ENCODE peak calls at places on chromosomes 6 and 20, in nine cellular contexts. V, J, I, M, T, L, Z, C and K are unnamed samples.
A peak's percentile ranks its signal among the peaks of the same experiment; 100 is the strongest.

GRCh38 chr20:62831361-62831788 is 14.5 kb downstream of the COL9A3 start:
- DNase-seq in V (no peak), J (no peak), I (no peak), M (no peak), T (peak; percentile 78), L (no peak), Z (no peak), C (no peak), K (peak; percentile 36)

GRCh38 chr20:49534314-49534713 is 33.6 kb downstream of the PTGIS start:
- DNase-seq in V (no peak), J (peak; percentile 57), I (peak; percentile 47), M (peak; percentile 54), T (no peak), L (no peak), Z (peak; percentile 36), C (peak; percentile 76), K (peak; percentile 40)

GRCh38 chr20:58636983-58637421 is 14.1 kb upstream of the STX16 start:
- DNase-seq in V (no peak), J (no peak), I (no peak), M (peak; percentile 12), T (peak; percentile 35), L (no peak), Z (no peak), C (peak; percentile 32), K (peak; percentile 11)

GRCh38 chr20:53282217-53282955 is 310.2 kb downstream of the TSHZ2 start:
- DNase-seq in V (no peak), J (no peak), I (no peak), M (no peak), T (no peak), L (no peak), Z (no peak), C (no peak), K (no peak)

GRCh38 chr6:73451166-73452106 is 661 bp downstream of the CGAS start:
- DNase-seq in V (no peak), J (peak; percentile 35), I (peak; percentile 61), M (peak; percentile 30), T (peak; percentile 77), L (peak; percentile 41), Z (no peak), C (peak; percentile 30), K (peak; percentile 51)

GRCh38 chr6:79717989-79718388 is 86.9 kb downstream of the SH3BGRL2 start:
- DNase-seq in V (no peak), J (no peak), I (no peak), M (no peak), T (no peak), L (no peak), Z (no peak), C (no peak), K (no peak)

GRCh38 chr20:41854765-41855164 is 236.6 kb upstream of the CHD6 start:
- DNase-seq in V (no peak), J (no peak), I (peak; percentile 0), M (no peak), T (no peak), L (no peak), Z (peak; percentile 59), C (peak; percentile 15), K (no peak)

GRCh38 chr6:99297415-99297814 is 52.1 kb downstream of the FAXC start:
- DNase-seq in V (no peak), J (no peak), I (no peak), M (no peak), T (no peak), L (no peak), Z (no peak), C (no peak), K (no peak)

GRCh38 chr20:23086931-23087411 is 847 bp upstream of the CD93 start:
- DNase-seq in V (no peak), J (peak; percentile 78), I (no peak), M (no peak), T (peak; percentile 84), L (peak; percentile 80), Z (no peak), C (peak; percentile 10), K (no peak)

GRCh38 chr6:35412102-35412501 is 40.0 kb upstream of the FANCE start:
- DNase-seq in V (no peak), J (no peak), I (no peak), M (no peak), T (no peak), L (no peak), Z (no peak), C (no peak), K (no peak)

GRCh38 chr20:25005220-25005619 is 12.7 kb upstream of the APMAP start:
- DNase-seq in V (no peak), J (peak; percentile 34), I (peak; percentile 19), M (peak; percentile 60), T (peak; percentile 8), L (no peak), Z (no peak), C (no peak), K (no peak)

GRCh38 chr6:150592377-150592995 is 7.2 kb upstream of the PLEKHG1 start:
- DNase-seq in V (no peak), J (no peak), I (no peak), M (no peak), T (no peak), L (no peak), Z (no peak), C (peak; percentile 58), K (no peak)
- H3K27ac ChIP-seq in V (no peak overlapping the region), J (no peak overlapping the region), I (no peak overlapping the region), M (no peak overlapping the region), T (no peak overlapping the region), L (no peak overlapping the region), Z (no peak overlapping the region), C (no peak overlapping the region), K (no peak overlapping the region)

DNA sequence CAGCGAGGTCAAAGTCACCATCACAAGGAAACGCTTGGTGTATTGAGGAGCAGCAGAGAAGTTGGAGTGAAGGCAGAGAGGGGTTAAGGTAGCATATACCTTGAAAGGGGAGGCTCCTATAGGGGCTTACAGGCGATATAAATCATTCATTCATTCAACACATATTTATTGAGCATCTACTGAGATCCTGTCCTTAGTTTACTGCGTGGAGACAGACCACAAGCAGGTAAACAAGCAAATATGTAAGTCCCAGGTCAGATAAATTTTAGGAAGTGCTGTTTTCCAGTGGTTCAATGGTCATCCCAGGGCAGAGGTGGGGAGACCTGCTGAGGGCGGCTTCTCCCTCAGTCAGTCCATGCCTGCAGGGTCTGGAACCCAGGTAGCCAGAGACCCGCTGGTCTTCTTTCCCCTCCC is 761 bp upstream of the DNMT3B start:
- DNase-seq in V (no peak), J (no peak), I (no peak), M (no peak), T (no peak), L (no peak), Z (no peak), C (no peak), K (no peak)
- H3K4me3 ChIP-seq in V (peak overlapping the region; percentile 70), J (no peak overlapping the region), I (no peak overlapping the region), M (peak overlapping the region; percentile 77), T (no peak overlapping the region), L (peak overlapping the region; percentile 83), Z (no peak overlapping the region), C (peak overlapping the region; percentile 69), K (peak overlapping the region; percentile 65)

GRCh38 chr6:33017024-33017423 is 7.6 kb upstream of the HLA-DOA start:
- DNase-seq in V (no peak), J (no peak), I (no peak), M (no peak), T (no peak), L (no peak), Z (no peak), C (no peak), K (no peak)
- H3K4me1 ChIP-seq in V (peaks cover 43% of the 10 kb centered on the region), J (peaks cover 59% of the 10 kb centered on the region), I (no peaks in the 10 kb centered on the region), M (no peaks in the 10 kb centered on the region), T (peaks cover 18% of the 10 kb centered on the region), L (peaks cover 21% of the 10 kb centered on the region), Z (no peaks in the 10 kb centered on the region), C (no peaks in the 10 kb centered on the region), K (peaks cover 18% of the 10 kb centered on the region)

GRCh38 chr6:148447521-148448230 is 105.0 kb downstream of the SASH1 start:
- DNase-seq in V (no peak), J (no peak), I (no peak), M (no peak), T (no peak), L (no peak), Z (no peak), C (no peak), K (no peak)

GRCh38 chr6:148445620-148446019 is 103.0 kb downstream of the SASH1 start:
- DNase-seq in V (no peak), J (no peak), I (peak; percentile 57), M (no peak), T (no peak), L (no peak), Z (peak; percentile 9), C (peak; percentile 57), K (no peak)

GRCh38 chr6:148450866-148451265 is 108.2 kb downstream of the SASH1 start:
- DNase-seq in V (no peak), J (no peak), I (no peak), M (no peak), T (no peak), L (no peak), Z (no peak), C (peak; percentile 80), K (no peak)

GRCh38 chr6:148446681-148447080 is 104.0 kb downstream of the SASH1 start:
- DNase-seq in V (no peak), J (no peak), I (no peak), M (no peak), T (no peak), L (no peak), Z (no peak), C (peak; percentile 41), K (no peak)

DNA sequence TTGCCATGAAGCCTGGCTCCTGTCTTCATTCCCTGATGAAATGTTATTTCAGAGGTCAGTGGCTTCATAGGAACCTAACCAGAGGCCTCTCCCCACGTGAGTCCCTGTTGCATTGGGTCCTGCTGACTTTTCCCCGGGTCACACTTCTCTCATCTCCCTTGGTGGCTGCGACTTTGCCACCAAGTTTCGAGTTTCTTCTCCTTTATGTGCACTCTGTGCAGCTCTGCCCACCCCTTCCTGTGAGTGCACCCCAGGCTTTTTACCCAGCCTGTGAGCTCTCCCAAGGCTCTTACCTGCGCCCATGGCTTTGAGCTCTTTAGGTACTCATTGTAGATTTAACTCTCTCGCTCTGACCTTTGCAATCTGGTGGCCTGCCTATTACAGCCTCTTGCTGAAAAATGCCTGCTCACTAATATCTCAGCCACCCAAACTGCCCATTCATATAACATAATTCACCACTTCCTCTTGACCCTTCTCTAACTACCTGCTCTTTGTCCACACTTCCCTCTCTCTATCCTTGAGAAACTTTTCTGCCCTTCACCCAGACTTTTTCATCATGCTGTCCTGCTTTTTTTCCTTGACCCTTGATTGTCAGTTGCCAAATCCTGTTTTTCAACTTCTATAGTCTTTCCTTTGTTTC is 105.9 kb downstream of the SASH1 start:
- DNase-seq in V (no peak), J (no peak), I (no peak), M (no peak), T (no peak), L (no peak), Z (no peak), C (no peak), K (no peak)
- H3K27ac ChIP-seq in V (no peak overlapping the region), J (no peak overlapping the region), I (no peak overlapping the region), M (no peak overlapping the region), T (no peak overlapping the region), L (no peak overlapping the region), Z (no peak overlapping the region), C (no peak overlapping the region), K (no peak overlapping the region)

DNA sequence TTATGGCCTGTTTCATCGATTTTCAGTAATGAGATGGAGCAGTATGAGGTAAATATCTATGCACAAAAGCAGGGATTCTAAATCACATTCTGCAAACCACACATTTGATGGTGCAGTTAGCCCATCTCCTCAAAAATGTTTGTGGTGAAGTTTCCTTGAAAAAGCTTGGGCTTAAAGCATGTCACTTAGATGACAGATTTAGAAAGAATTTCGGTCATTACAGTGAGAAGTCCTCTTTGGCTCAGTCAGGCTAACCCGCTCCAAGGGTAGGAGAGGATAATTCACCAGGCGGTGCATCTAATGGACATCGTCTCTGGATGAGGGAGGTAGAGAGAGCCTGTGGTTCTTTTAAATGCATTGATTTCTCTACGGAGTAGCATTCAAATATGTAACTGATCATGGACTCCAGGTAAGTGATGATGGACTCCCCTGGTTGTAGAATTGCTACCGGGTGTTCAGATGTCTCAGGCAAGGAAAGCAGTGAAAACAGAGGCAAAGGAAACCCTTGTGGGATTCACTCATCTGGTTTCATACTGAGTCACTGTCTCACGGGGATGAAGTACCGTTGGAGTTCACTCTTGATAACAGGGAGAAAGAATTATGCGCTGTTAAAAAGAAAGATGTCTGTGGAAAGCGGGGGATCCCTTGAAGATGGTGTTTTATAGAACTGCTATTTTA is 65.3 kb downstream of the AIG1 start:
- DNase-seq in V (no peak), J (no peak), I (no peak), M (no peak), T (no peak), L (no peak), Z (no peak), C (peak; percentile 11), K (no peak)
- H3K4me3 ChIP-seq in V (no peak overlapping the region), J (no peak overlapping the region), I (no peak overlapping the region), M (no peak overlapping the region), T (no peak overlapping the region), L (no peak overlapping the region), Z (no peak overlapping the region), C (no peak overlapping the region), K (no peak overlapping the region)